ENCODE peak calls at places on chromosome X, in four cellular contexts. Z is HFF-Myc, I is left ventricle myocardium inferior, G is neural progenitor cell. A is an unnamed sample.

GRCh38 chrX:13069771-13070410 is 25.5 kb upstream of the FAM9C start:
- DNase-seq in Z (no peak), G (no peak), I (no peak), A (no peak)

GRCh38 chrX:47637546-47638195 is 7.9 kb upstream of the CFP start:
- DNase-seq in I (peak; percentile 25), Z (no peak), G (peak; percentile 61), A (peak; percentile 72)

GRCh38 chrX:53080628-53081580 is 1.3 kb upstream of the TSPYL2 start:
- DNase-seq in Z (no peak), G (peak; percentile 23), I (no peak), A (peak; percentile 11)

GRCh38 chrX:20595928-20596550 is 329.3 kb upstream of the RPS6KA3 start:
- DNase-seq in G (no peak), I (no peak), Z (no peak), A (peak; percentile 0)

GRCh38 chrX:17291998-17292658 is 82.9 kb upstream of the NHS start:
- DNase-seq in G (peak; percentile 4), Z (no peak), I (no peak), A (peak; percentile 5)

GRCh38 chrX:71492086-71493065 is 40.5 kb upstream of the OGT start:
- DNase-seq in G (no peak), Z (no peak), I (peak; percentile 56), A (peak; percentile 39)

GRCh38 chrX:46255066-46255465 is 290.2 kb downstream of the ZNF674 start:
- DNase-seq in I (no peak), Z (no peak), G (no peak), A (no peak)

GRCh38 chrX:18278448-18278847 is 57.8 kb upstream of the BEND2 start:
- DNase-seq in G (no peak), Z (no peak), I (no peak), A (no peak)

GRCh38 chrX:63525491-63525890 is 174.4 kb upstream of the SPIN4 start:
- DNase-seq in I (no peak), Z (no peak), G (peak; percentile 1), A (no peak)